ENCODE peak calls at places on chromosomes 16 and 17, in seven cellular contexts. Y is M059J, V is LoVo, K is IMR-90, U is progenitor cell of endocrine pancreas, D is NCI-H460, T is endothelial cell. I is an unnamed sample.

GRCh38 chr16:11497851-11498289 is 88.8 kb downstream of the LITAF start:
- DNase-seq in V (no peak), K (peak), D (peak), Y (peak), T (no peak), U (no peak), I (no peak)

GRCh38 chr17:1890758-1891450 is 61.1 kb downstream of the RPA1 start:
- DNase-seq in V (no peak), Y (no peak), T (no peak), D (no peak), K (no peak), U (no peak), I (no peak)

GRCh38 chr17:1590031-1590746 is 27.6 kb upstream of the PITPNA start:
- DNase-seq in U (no peak), D (peak), K (peak), Y (peak), V (peak), T (no peak), I (peak)

GRCh38 chr17:79844869-79845600 is 5.8 kb upstream of the CBX4 start:
- DNase-seq in Y (no peak), V (no peak), T (peak), K (no peak), D (no peak), U (peak), I (peak)

GRCh38 chr16:54655171-54655590 is 275.5 kb upstream of the IRX5 start:
- DNase-seq in D (no peak), K (no peak), T (peak), Y (no peak), V (no peak), U (no peak), I (no peak)

GRCh38 chr16:78310990-78311561 is 211.6 kb downstream of the WWOX start:
- DNase-seq in K (peak), V (no peak), D (no peak), Y (peak), T (no peak), U (no peak), I (no peak)

GRCh38 chr16:81526935-81527334 is 82.3 kb downstream of the CMIP start:
- DNase-seq in D (no peak), V (no peak), U (no peak), Y (no peak), K (peak), T (no peak), I (peak)

GRCh38 chr17:40362696-40363479 is 1.6 kb downstream of the GJD3 start:
- DNase-seq in T (peak), Y (peak), K (peak), D (peak), V (peak), U (peak), I (peak)

GRCh38 chr16:83973581-83974385 is 5.7 kb downstream of the NECAB2 start:
- DNase-seq in K (no peak), T (no peak), V (no peak), Y (no peak), U (no peak), D (no peak), I (no peak)

GRCh38 chr17:33976816-33977215 is 278.3 kb upstream of the CCL2 start:
- DNase-seq in V (no peak), K (no peak), D (no peak), Y (no peak), U (no peak), T (no peak), I (no peak)

GRCh38 chr17:16516594-16517018 is 24.6 kb upstream of the LRRC75A start:
- DNase-seq in K (peak), V (peak), U (no peak), Y (peak), T (no peak), D (no peak), I (peak)

GRCh38 chr16:29977063-29977462 is 3.4 kb downstream of the TAOK2 start:
- DNase-seq in Y (no peak), K (no peak), U (no peak), T (peak), D (no peak), V (no peak), I (no peak)

GRCh38 chr16:77409311-77409710 is 25.5 kb downstream of the ADAMTS18 start:
- DNase-seq in Y (peak), V (no peak), U (no peak), T (no peak), D (no peak), K (no peak), I (no peak)

I was measured in K562.